ENCODE peak calls at places on chromosomes 13 and 19, in nine cellular contexts. L, C, K, S, Y, R, M, I and G are unnamed samples.

GRCh38 chr19:39411832-39412099 is 703 bp upstream of the PLEKHG2 start:
- DNase-seq in L (peak), C (peak), K (no peak), S (peak), Y (peak), R (peak), M (peak), I (peak), G (peak)

GRCh38 chr13:102033316-102033715 is 368.5 kb downstream of the FGF14 start:
- DNase-seq in L (no peak), C (no peak), K (no peak), S (no peak), Y (no peak), R (no peak), M (no peak), I (no peak), G (no peak)

GRCh38 chr13:34019870-34020269 is 201.9 kb downstream of the RFC3 start:
- DNase-seq in L (no peak), C (no peak), K (no peak), S (no peak), Y (no peak), R (no peak), M (no peak), I (no peak), G (no peak)

GRCh38 chr13:47415048-47415447 is 518.2 kb upstream of the HTR2A start:
- DNase-seq in L (peak), C (no peak), K (no peak), S (no peak), Y (no peak), R (no peak), M (no peak), I (no peak), G (no peak)

GRCh38 chr19:4379383-4380253 is 20.7 kb downstream of the SH3GL1 start:
- DNase-seq in L (peak), C (peak), K (no peak), S (no peak), Y (no peak), R (no peak), M (no peak), I (no peak), G (peak)

GRCh38 chr19:18675779-18676178 is 7.7 kb upstream of the CRTC1 start:
- DNase-seq in L (no peak), C (no peak), K (no peak), S (peak), Y (no peak), R (no peak), M (no peak), I (peak), G (no peak)

GRCh38 chr13:89740994-89741678 is 1606.4 kb upstream of the MIR17HG start:
- DNase-seq in L (no peak), C (no peak), K (no peak), S (no peak), Y (no peak), R (no peak), M (no peak), I (no peak), G (no peak)

GRCh38 chr19:8601796-8602195 is 8.7 kb downstream of the ADAMTS10 start:
- DNase-seq in L (no peak), C (no peak), K (no peak), S (no peak), Y (no peak), R (no peak), M (no peak), I (no peak), G (no peak)

GRCh38 chr19:588093-588742 is 1.5 kb upstream of the HCN2 start:
- DNase-seq in L (peak), C (no peak), K (peak), S (peak), Y (no peak), R (peak), M (peak), I (peak), G (peak)

GRCh38 chr13:90533866-90534265 is 813.6 kb upstream of the MIR17HG start:
- DNase-seq in L (no peak), C (no peak), K (no peak), S (no peak), Y (no peak), R (no peak), M (no peak), I (no peak), G (no peak)

GRCh38 chr19:1489463-1489971 is 633 bp downstream of the PCSK4 start:
- DNase-seq in L (no peak), C (no peak), K (no peak), S (no peak), Y (no peak), R (no peak), M (no peak), I (no peak), G (peak)

GRCh38 chr19:50512999-50513745 is 541 bp downstream of the ASPDH start:
- DNase-seq in L (no peak), C (no peak), K (no peak), S (no peak), Y (no peak), R (no peak), M (no peak), I (no peak), G (no peak)

GRCh38 chr19:41116261-41116660 is 2.0 kb downstream of the CYP2F1 start:
- DNase-seq in L (no peak), C (no peak), K (no peak), S (no peak), Y (no peak), R (no peak), M (no peak), I (no peak), G (no peak)

GRCh38 chr13:110683203-110683883 is 22.6 kb downstream of the CARS2 start:
- DNase-seq in L (no peak), C (no peak), K (no peak), S (no peak), Y (no peak), R (no peak), M (peak), I (no peak), G (no peak)

GRCh38 chr19:2059422-2060201 is 8.6 kb upstream of the MKNK2 start:
- DNase-seq in L (peak), C (no peak), K (no peak), S (no peak), Y (peak), R (peak), M (peak), I (peak), G (peak)

GRCh38 chr19:14416743-14417214 is 2.4 kb downstream of the DDX39A start:
- DNase-seq in L (no peak), C (no peak), K (no peak), S (no peak), Y (peak), R (no peak), M (no peak), I (no peak), G (no peak)

GRCh38 chr19:35780058-35780457 is 4.7 kb downstream of the ARHGAP33 start:
- DNase-seq in L (no peak), C (no peak), K (no peak), S (no peak), Y (no peak), R (no peak), M (no peak), I (no peak), G (no peak)

GRCh38 chr13:40096357-40096911 is 441.0 kb downstream of the COG6 start:
- DNase-seq in L (no peak), C (no peak), K (no peak), S (no peak), Y (no peak), R (no peak), M (no peak), I (no peak), G (no peak)

GRCh38 chr13:31074750-31075149 is 87.0 kb downstream of the HSPH1 start:
- DNase-seq in L (no peak), C (no peak), K (no peak), S (no peak), Y (no peak), R (no peak), M (no peak), I (no peak), G (no peak)

GRCh38 chr13:45511310-45512147 is 46.8 kb downstream of the COG3 start:
- DNase-seq in L (no peak), C (no peak), K (peak), S (no peak), Y (no peak), R (peak), M (peak), I (peak), G (peak)

GRCh38 chr19:6725513-6726231 is 5.2 kb upstream of the C3 start:
- DNase-seq in L (no peak), C (no peak), K (no peak), S (no peak), Y (no peak), R (no peak), M (no peak), I (no peak), G (no peak)

GRCh38 chr13:76903544-76904162 is 17.4 kb upstream of the KCTD12 start:
- DNase-seq in L (peak), C (no peak), K (no peak), S (peak), Y (peak), R (peak), M (peak), I (peak), G (peak)

GRCh38 chr13:56909896-56910600 is 230.7 kb upstream of the PRR20A start:
- DNase-seq in L (no peak), C (no peak), K (no peak), S (no peak), Y (no peak), R (no peak), M (no peak), I (no peak), G (no peak)

GRCh38 chr19:27652796-27653195 is 1560.2 kb downstream of the UQCRFS1 start:
- DNase-seq in L (no peak), C (no peak), K (no peak), S (no peak), Y (no peak), R (no peak), M (no peak), I (no peak), G (no peak)

GRCh38 chr19:56405062-56405461 is 930 bp downstream of the ZNF583 start:
- DNase-seq in L (no peak), C (no peak), K (no peak), S (no peak), Y (no peak), R (no peak), M (no peak), I (no peak), G (no peak)

GRCh38 chr13:20525144-20525600 is 485 bp downstream of the CRYL1 start:
- DNase-seq in L (no peak), C (no peak), K (no peak), S (peak), Y (no peak), R (no peak), M (no peak), I (no peak), G (no peak)

GRCh38 chr13:51892657-51893056 is 30.9 kb downstream of the CCDC70 start:
- DNase-seq in L (no peak), C (no peak), K (no peak), S (no peak), Y (no peak), R (no peak), M (no peak), I (no peak), G (no peak)

GRCh38 chr19:43354305-43354627 is 780 bp downstream of the CD177 start:
- DNase-seq in L (no peak), C (no peak), K (no peak), S (peak), Y (no peak), R (no peak), M (no peak), I (no peak), G (peak)

GRCh38 chr13:94968040-94968756 is 255.9 kb upstream of the SOX21 start:
- DNase-seq in L (no peak), C (no peak), K (no peak), S (peak), Y (no peak), R (no peak), M (no peak), I (peak), G (peak)

GRCh38 chr19:49422407-49423277 is 599 bp downstream of the PTH2 start:
- DNase-seq in L (no peak), C (no peak), K (no peak), S (peak), Y (no peak), R (no peak), M (no peak), I (peak), G (peak)

GRCh38 chr13:45615501-45616101 is at the start of gene ERICH6B:
- DNase-seq in L (no peak), C (no peak), K (no peak), S (peak), Y (peak), R (peak), M (peak), I (peak), G (no peak)

GRCh38 chr19:17579523-17580244 is 24.2 kb downstream of the COLGALT1 start:
- DNase-seq in L (no peak), C (no peak), K (no peak), S (peak), Y (peak), R (peak), M (peak), I (peak), G (peak)

GRCh38 chr19:54439174-54439851 is 9.7 kb upstream of the LENG8 start:
- DNase-seq in L (peak), C (no peak), K (no peak), S (peak), Y (no peak), R (peak), M (no peak), I (peak), G (peak)

GRCh38 chr19:48493718-48494515 is 17.7 kb downstream of the LMTK3 start:
- DNase-seq in L (no peak), C (no peak), K (no peak), S (no peak), Y (no peak), R (no peak), M (no peak), I (no peak), G (no peak)

GRCh38 chr19:39843919-39844793 is 2.0 kb downstream of the FBL start:
- DNase-seq in L (no peak), C (no peak), K (no peak), S (no peak), Y (no peak), R (peak), M (peak), I (peak), G (peak)

GRCh38 chr19:55546822-55547614 is 1.7 kb upstream of the SBK3 start:
- DNase-seq in L (peak), C (peak), K (peak), S (no peak), Y (peak), R (peak), M (peak), I (peak), G (no peak)

GRCh38 chr13:90768116-90768515 is 579.4 kb upstream of the MIR17HG start:
- DNase-seq in L (no peak), C (no peak), K (no peak), S (no peak), Y (no peak), R (no peak), M (no peak), I (no peak), G (no peak)

GRCh38 chr13:98848736-98849135 is 96.3 kb upstream of the SLC15A1 start:
- DNase-seq in L (no peak), C (no peak), K (no peak), S (no peak), Y (peak), R (peak), M (no peak), I (no peak), G (no peak)

DNA sequence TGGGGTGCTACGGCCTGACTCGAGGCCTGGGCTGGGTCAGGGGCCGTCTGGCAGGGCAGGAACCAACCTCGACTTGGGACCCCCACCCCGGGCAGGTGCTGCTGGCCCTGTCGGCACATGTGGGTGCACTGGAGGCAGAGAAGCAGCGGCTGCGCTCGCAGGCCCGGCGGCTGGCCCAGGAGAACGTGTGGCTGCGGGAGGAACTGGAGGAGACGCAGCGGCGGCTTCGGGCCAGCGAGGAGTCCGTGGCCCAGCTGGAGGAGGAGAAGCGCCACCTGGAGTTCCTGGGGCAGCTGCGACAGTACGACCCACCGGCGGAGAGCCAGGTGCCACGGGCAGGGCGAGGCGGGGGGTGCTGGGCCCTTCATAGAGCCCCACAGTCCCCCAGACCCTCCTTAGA is 5.9 kb downstream of the KLC3 start:
- DNase-seq in L (no peak), C (no peak), K (no peak), S (no peak), Y (no peak), R (no peak), M (no peak), I (no peak), G (no peak)
- TF ChIP-seq CTCF in L (no peak), C (no peak), K (no peak), S (peak), Y (no peak), R (peak), M (no peak), I (peak), G (no peak)

DNA sequence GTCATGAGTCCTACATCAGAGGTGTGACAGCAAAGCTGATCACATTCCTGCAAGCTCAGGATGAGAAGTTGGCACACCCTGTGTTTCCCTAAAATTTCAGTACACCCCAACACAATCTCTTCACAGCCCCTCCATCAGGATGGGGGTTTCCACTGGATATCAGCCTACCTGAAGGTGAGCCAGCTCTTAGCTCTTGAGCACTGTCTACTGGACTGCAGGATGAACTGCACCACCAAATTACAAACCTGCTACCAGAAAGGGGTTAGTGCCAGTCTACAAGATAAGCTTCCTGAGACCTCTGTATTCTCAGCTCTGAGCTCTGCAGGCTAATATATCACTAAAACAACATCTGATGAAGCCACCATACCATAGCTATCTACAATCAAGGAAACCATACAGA is 1616.2 kb upstream of the SPRY2 start:
- DNase-seq in L (no peak), C (no peak), K (no peak), S (no peak), Y (no peak), R (no peak), M (no peak), I (no peak), G (no peak)
- TF ChIP-seq CTCF in L (no peak), C (no peak), K (no peak), S (peak), Y (no peak), R (no peak), M (no peak), I (peak), G (peak)

GRCh38 chr13:112101360-112101930 is 34.5 kb downstream of the SOX1 start:
- DNase-seq in L (no peak), C (no peak), K (no peak), S (no peak), Y (no peak), R (no peak), M (no peak), I (no peak), G (no peak)

GRCh38 chr13:112103971-112104872 is 37.3 kb downstream of the SOX1 start:
- DNase-seq in L (no peak), C (no peak), K (no peak), S (peak), Y (no peak), R (no peak), M (no peak), I (no peak), G (no peak)

GRCh38 chr13:112103260-112103843 is 36.4 kb downstream of the SOX1 start:
- DNase-seq in L (no peak), C (no peak), K (no peak), S (peak), Y (no peak), R (no peak), M (no peak), I (no peak), G (no peak)

GRCh38 chr13:112104873-112105234 is 37.9 kb downstream of the SOX1 start:
- DNase-seq in L (no peak), C (no peak), K (no peak), S (no peak), Y (no peak), R (no peak), M (no peak), I (no peak), G (no peak)

DNA sequence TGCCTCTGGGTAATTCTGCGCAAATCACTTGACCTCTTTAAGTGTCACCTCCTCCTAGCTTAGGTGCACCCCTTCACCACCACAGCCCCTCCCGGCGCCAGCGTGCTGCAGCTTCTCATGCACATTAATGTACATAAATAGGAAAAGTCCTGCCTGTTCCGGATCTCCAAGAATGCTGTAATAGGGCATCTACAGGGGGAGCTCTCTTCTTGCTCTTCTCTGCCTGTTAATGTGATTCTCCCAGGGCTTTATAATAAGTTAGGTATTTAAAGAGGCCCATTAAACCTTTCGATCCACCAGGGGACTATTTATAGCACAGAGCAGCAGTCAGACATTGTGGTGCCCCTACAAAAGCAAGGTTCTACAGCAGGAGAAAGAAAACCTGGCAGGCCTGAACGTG is 35.3 kb downstream of the SOX1 start:
- DNase-seq in L (no peak), C (no peak), K (no peak), S (peak), Y (no peak), R (no peak), M (no peak), I (no peak), G (no peak)
- TF ChIP-seq CTCF in L (no peak), C (no peak), K (no peak), S (no peak), Y (no peak), R (no peak), M (no peak), I (no peak), G (peak)

DNA sequence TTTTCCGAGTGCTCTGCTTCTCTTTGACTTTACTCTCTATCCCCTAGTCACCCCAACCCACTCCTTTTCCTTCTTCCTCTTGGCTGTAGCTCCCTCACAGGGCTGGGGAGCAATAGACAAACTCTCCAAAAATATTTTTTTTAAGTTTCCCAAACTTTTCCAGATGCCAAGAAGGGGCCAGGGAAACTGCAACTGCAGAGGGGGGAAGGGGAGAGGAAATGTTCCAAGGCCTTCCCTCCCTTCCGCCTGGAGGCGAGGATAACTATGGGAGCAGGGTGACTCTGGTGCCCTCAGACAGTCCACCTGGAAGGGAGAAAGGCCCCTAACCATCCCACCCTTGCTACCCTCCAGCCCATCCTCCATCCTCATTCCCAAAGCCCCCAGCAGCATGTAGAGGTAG is 49.4 kb downstream of the LYL1 start:
- DNase-seq in L (no peak), C (no peak), K (no peak), S (no peak), Y (no peak), R (no peak), M (no peak), I (no peak), G (no peak)
- TF ChIP-seq CTCF in L (no peak), C (no peak), K (no peak), S (no peak), Y (no peak), R (no peak), M (no peak), I (no peak), G (no peak)

DNA sequence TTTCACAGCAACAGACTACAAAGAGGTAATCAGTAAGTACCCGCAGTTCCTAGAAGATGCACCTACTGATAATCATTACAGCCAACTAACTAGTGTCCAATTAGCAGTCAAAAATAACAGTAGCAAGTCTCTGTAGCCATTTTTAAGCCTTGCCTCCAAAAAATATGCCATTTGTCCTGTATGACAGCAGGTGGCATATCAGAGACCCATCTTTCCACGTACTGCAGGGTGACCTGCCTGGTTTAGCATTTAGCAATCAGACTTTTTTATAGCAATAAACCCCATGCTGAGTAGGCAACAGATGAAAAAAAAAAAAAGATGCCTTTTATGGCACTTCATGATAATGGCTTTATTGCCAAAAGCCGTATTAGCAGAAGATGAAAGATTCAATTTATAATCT is 155.3 kb upstream of the LSM14A start:
- DNase-seq in L (no peak), C (no peak), K (no peak), S (no peak), Y (no peak), R (no peak), M (no peak), I (no peak), G (no peak)
- TF ChIP-seq CTCF in L (no peak), C (no peak), K (no peak), S (no peak), Y (no peak), R (no peak), M (no peak), I (peak), G (no peak)